ENCODE peak calls at places on chromosomes 12 and 14, in six cellular contexts. M is hepatocyte; T is amniotic stem cell; H is ELF-1; C is fibroblast of the conjunctiva; B is stimulated activated CD4-positive, alpha-beta T cell treated with anti-CD3 and anti-CD28 coated beads, Interleukin-2, amount 100 ng/mL, for 48 hours. P is an unnamed sample.

GRCh38 chr14:53842938-53843337 is 113.7 kb downstream of the BMP4 start:
- DNase-seq in B (no peak), C (no peak), M (peak), T (no peak), H (no peak), P (no peak)

GRCh38 chr14:54864526-54864925 is 38.1 kb downstream of the GCH1 start:
- DNase-seq in C (no peak), T (no peak), M (no peak), B (no peak), H (no peak), P (no peak)

GRCh38 chr14:86296173-86296572 is 766.2 kb downstream of the FLRT2 start:
- DNase-seq in C (peak), H (no peak), B (no peak), T (peak), M (no peak), P (no peak)

GRCh38 chr14:66163023-66163422 is 323.1 kb upstream of the CCDC196 start:
- DNase-seq in H (no peak), M (no peak), B (no peak), T (no peak), C (no peak), P (no peak)

GRCh38 chr14:59582845-59583509 is 6.4 kb upstream of the CCDC175 start:
- DNase-seq in H (no peak), B (no peak), M (no peak), C (no peak), T (no peak), P (no peak)

GRCh38 chr12:5586201-5586600 is 154.3 kb downstream of the NTF3 start:
- DNase-seq in C (no peak), B (no peak), T (peak), M (peak), H (peak), P (no peak)

GRCh38 chr12:116959845-116960514 is 49.2 kb downstream of the FBXW8 start:
- DNase-seq in C (no peak), T (no peak), M (no peak), B (peak), H (no peak), P (no peak)

GRCh38 chr14:87153901-87154300 is 839.1 kb downstream of the GALC start:
- DNase-seq in B (no peak), T (no peak), H (no peak), M (no peak), C (no peak), P (no peak)

GRCh38 chr12:70077441-70077840 is 165.8 kb upstream of the CNOT2 start:
- DNase-seq in C (no peak), H (no peak), B (no peak), T (no peak), M (no peak), P (no peak)

GRCh38 chr12:92369643-92370042 is 224.0 kb upstream of the BTG1 start:
- DNase-seq in T (no peak), C (peak), B (no peak), H (no peak), M (no peak), P (no peak)